ENCODE peak calls at places on chromosome 14, in four cellular contexts. E, B, Q and N are unnamed samples.
A peak's percentile ranks its signal among the peaks of the same experiment; 100 is the strongest.

GRCh38 chr14:105384041-105384557 is 14.2 kb upstream of the TEX22 start:
- DNase-seq in Q (no peak), E (no peak), B (no peak), N (no peak)

GRCh38 chr14:89507926-89508460 is 91.0 kb upstream of the FOXN3 start:
- DNase-seq in E (no peak), B (no peak), Q (no peak), N (no peak)

GRCh38 chr14:53461823-53462222 is 308.7 kb upstream of the DDHD1 start:
- DNase-seq in B (no peak), Q (no peak), E (no peak), N (no peak)

GRCh38 chr14:75711134-75711795 is 50.2 kb downstream of the TTLL5 start:
- DNase-seq in E (peak; percentile 47), Q (peak; percentile 55), B (peak; percentile 36), N (peak; percentile 55)

GRCh38 chr14:19754172-19754571 is 10.8 kb downstream of the OR4Q3 start:
- DNase-seq in Q (no peak), B (no peak), E (no peak), N (no peak)

GRCh38 chr14:102209224-102209966 is 69.7 kb downstream of the WDR20 start:
- DNase-seq in Q (peak; percentile 9), E (peak; percentile 58), B (peak; percentile 52), N (peak; percentile 49)

GRCh38 chr14:99968931-99969330 is 96.3 kb upstream of the EVL start:
- DNase-seq in Q (no peak), B (no peak), E (no peak), N (no peak)

GRCh38 chr14:96037891-96038557 is 1.1 kb upstream of the C14orf132 start:
- DNase-seq in Q (no peak), E (no peak), B (no peak), N (peak; percentile 50)

GRCh38 chr14:94593749-94594431 is 12.7 kb downstream of the SERPINA5 start:
- DNase-seq in E (peak; percentile 100), B (no peak), Q (no peak), N (no peak)

GRCh38 chr14:69663322-69663686 is 51.9 kb downstream of the SUSD6 start:
- DNase-seq in E (no peak), Q (no peak), B (no peak), N (no peak)

GRCh38 chr14:73773441-73774243 is 59.5 kb upstream of the PNMA1 start:
- DNase-seq in E (no peak), Q (peak; percentile 55), B (no peak), N (no peak)

GRCh38 chr14:83847102-83847501 is 1682.8 kb upstream of the FLRT2 start:
- DNase-seq in E (no peak), Q (no peak), B (no peak), N (no peak)

GRCh38 chr14:100537701-100538565 is 49.3 kb downstream of the BEGAIN start:
- DNase-seq in B (peak; percentile 20), Q (no peak), E (no peak), N (no peak)

GRCh38 chr14:47917344-47917954 is 242.0 kb upstream of the MDGA2 start:
- DNase-seq in E (peak; percentile 9), Q (peak; percentile 4), B (peak; percentile 37), N (peak; percentile 10)

GRCh38 chr14:35897616-35898111 is 71.5 kb downstream of the BRMS1L start:
- DNase-seq in B (no peak), E (peak; percentile 50), Q (no peak), N (no peak)

GRCh38 chr14:59482471-59483331 is 1.5 kb downstream of the L3HYPDH start:
- DNase-seq in B (no peak), Q (peak; percentile 62), E (peak; percentile 58), N (no peak)

GRCh38 chr14:68935761-68936209 is 43.3 kb downstream of the ACTN1 start:
- DNase-seq in E (no peak), Q (peak; percentile 43), B (no peak), N (no peak)

GRCh38 chr14:100100032-100100405 is 34.8 kb downstream of the EVL start:
- DNase-seq in Q (no peak), E (no peak), B (no peak), N (no peak)

GRCh38 chr14:26522985-26523384 is 74.8 kb downstream of the NOVA1 start:
- DNase-seq in Q (no peak), B (no peak), E (no peak), N (no peak)

GRCh38 chr14:72186461-72187035 is 254.3 kb downstream of the RGS6 start:
- DNase-seq in B (no peak), Q (no peak), E (no peak), N (no peak)

GRCh38 chr14:63964063-63964462 is 111.3 kb downstream of the SYNE2 start:
- DNase-seq in B (no peak), Q (no peak), E (no peak), N (no peak)

GRCh38 chr14:88492272-88493089 is 62.3 kb downstream of the PTPN21 start:
- DNase-seq in B (peak; percentile 70), Q (peak; percentile 75), E (peak; percentile 65), N (peak; percentile 77)

GRCh38 chr14:101442451-101442850 is 118.8 kb upstream of the DIO3 start:
- DNase-seq in B (no peak), Q (peak; percentile 32), E (no peak), N (no peak)

GRCh38 chr14:44531648-44532047 is 24.6 kb upstream of the FSCB start:
- DNase-seq in B (no peak), E (no peak), Q (no peak), N (no peak)

GRCh38 chr14:25140423-25140822 is 90.5 kb upstream of the STXBP6 start:
- DNase-seq in Q (no peak), B (no peak), E (no peak), N (no peak)

GRCh38 chr14:23041729-23042128 is 283 bp upstream of the PSMB11 start:
- DNase-seq in B (no peak), Q (no peak), E (no peak), N (no peak)

GRCh38 chr14:54650331-54651017 is 83.5 kb downstream of the SAMD4A start:
- DNase-seq in B (no peak), E (peak; percentile 78), Q (no peak), N (no peak)

GRCh38 chr14:59098377-59098776 is 90.1 kb upstream of the DAAM1 start:
- DNase-seq in B (no peak), E (no peak), Q (no peak), N (no peak)

GRCh38 chr14:57982802-57983201 is 116.9 kb upstream of the SLC35F4 start:
- DNase-seq in B (peak; percentile 22), E (no peak), Q (no peak), N (no peak)

GRCh38 chr14:77299776-77300175 is 20.9 kb downstream of the POMT2 start:
- DNase-seq in E (no peak), Q (no peak), B (no peak), N (no peak)

GRCh38 chr14:77303417-77304156 is 17.1 kb downstream of the POMT2 start:
- DNase-seq in E (peak; percentile 89), B (no peak), Q (peak; percentile 44), N (no peak)

GRCh38 chr14:77301103-77301502 is 19.6 kb downstream of the POMT2 start:
- DNase-seq in B (peak; percentile 90), E (peak; percentile 75), Q (peak; percentile 78), N (peak; percentile 77)

GRCh38 chr14:77305696-77306095 is 15.0 kb downstream of the POMT2 start:
- DNase-seq in B (no peak), Q (no peak), E (no peak), N (no peak)

DNA sequence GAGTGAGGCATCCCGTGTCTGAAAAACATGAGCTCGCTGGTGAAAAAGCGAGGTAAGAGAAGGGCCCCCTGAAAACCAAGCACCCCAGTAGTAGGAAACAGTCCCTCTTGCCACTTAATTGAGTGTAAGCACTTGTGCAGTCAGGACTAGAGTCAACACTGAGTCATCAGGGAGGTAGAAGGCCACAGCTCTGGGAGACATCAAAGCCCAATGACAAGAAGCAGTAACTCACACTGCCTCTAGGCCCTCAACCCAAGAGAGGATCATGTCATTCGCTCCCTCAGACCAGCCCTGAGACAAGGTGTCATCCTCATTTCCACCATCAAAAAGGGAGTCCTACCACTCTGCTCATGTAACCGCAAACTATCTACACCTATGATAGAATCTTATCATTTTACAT is 17.8 kb downstream of the POMT2 start:
- DNase-seq in E (peak; percentile 90), B (no peak), Q (peak; percentile 36), N (no peak)
- TF ChIP-seq SP1 in E (no peak), B (no peak), Q (no peak), N (no peak)

GRCh38 chr14:106872619-106873446 is 1346.5 kb downstream of the TMEM121 start:
- DNase-seq in Q (peak; percentile 15), B (no peak), E (peak; percentile 84), N (peak; percentile 20)

GRCh38 chr14:106874365-106874764 is 1348.0 kb downstream of the TMEM121 start:
- DNase-seq in Q (no peak), E (no peak), B (no peak), N (no peak)

GRCh38 chr14:106876711-106877110 is 1350.3 kb downstream of the TMEM121 start:
- DNase-seq in B (no peak), Q (no peak), E (no peak), N (no peak)

GRCh38 chr14:106877527-106877926 is 1351.1 kb downstream of the TMEM121 start:
- DNase-seq in E (no peak), B (no peak), Q (no peak), N (no peak)

GRCh38 chr14:106875503-106875902 is 1349.1 kb downstream of the TMEM121 start:
- DNase-seq in B (no peak), E (no peak), Q (no peak), N (no peak)
- TF ChIP-seq ELF4 in B (no peak), E (no peak), Q (no peak), N (no peak)

GRCh38 chr14:78851189-78851588 is 681.0 kb downstream of the NRXN3 start:
- DNase-seq in B (no peak), E (no peak), Q (no peak), N (no peak)

GRCh38 chr14:78848234-78848820 is 678.2 kb downstream of the NRXN3 start:
- DNase-seq in Q (peak; percentile 48), B (peak; percentile 69), E (peak; percentile 29), N (peak; percentile 50)

GRCh38 chr14:78849952-78850351 is 679.8 kb downstream of the NRXN3 start:
- DNase-seq in B (no peak), E (no peak), Q (no peak), N (no peak)

DNA sequence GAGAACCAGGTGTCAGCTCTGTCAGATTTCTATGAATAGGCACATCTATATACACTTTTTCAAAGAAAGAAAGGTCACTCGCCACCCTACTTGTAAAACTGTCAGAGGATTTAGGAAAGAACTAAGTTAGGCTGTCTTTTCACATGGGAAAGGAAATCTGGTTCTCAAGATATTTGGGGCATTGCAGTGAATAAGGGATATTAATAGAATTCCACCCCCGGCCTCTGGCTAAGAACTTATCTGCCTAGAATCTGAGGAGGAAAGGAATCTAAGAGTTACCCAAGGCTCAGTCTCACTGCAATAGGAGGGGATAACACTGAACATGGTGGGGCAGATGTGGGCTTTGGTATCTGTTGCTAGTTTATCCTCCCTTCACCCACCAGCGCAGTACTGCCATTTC is 677.6 kb downstream of the NRXN3 start:
- DNase-seq in B (no peak), E (no peak), Q (no peak), N (no peak)
- TF ChIP-seq SP1 in B (no peak), E (no peak), Q (no peak), N (no peak)

GRCh38 chr14:61111145-61112130 is 130.4 kb downstream of the SLC38A6 start:
- DNase-seq in E (no peak), B (no peak), Q (no peak), N (no peak)

GRCh38 chr14:61109288-61109687 is 128.2 kb downstream of the SLC38A6 start:
- DNase-seq in B (no peak), Q (no peak), E (no peak), N (no peak)

GRCh38 chr14:61112506-61112905 is 131.5 kb downstream of the SLC38A6 start:
- DNase-seq in B (no peak), Q (no peak), E (no peak), N (no peak)

GRCh38 chr14:61108742-61109141 is 127.7 kb downstream of the SLC38A6 start:
- DNase-seq in B (no peak), E (no peak), Q (no peak), N (no peak)

GRCh38 chr14:61110683-61111082 is 129.6 kb downstream of the SLC38A6 start:
- DNase-seq in Q (no peak), E (no peak), B (no peak), N (no peak)
- TF ChIP-seq ELF4 in Q (no peak), E (no peak), B (no peak), N (no peak)